ENCODE peak calls at places on chromosomes 12 and 14, in ten cellular contexts. T is NCI-H1092; M is tibial artery; J is right atrium auricular region; S is HuH-7; V is AG08396; B is stimulated activated CD8-positive, alpha-beta memory T cell treated with anti-CD3 and anti-CD28 coated beads, Interleukin-4, amount 100 ng/mL, for 24 hours; U is esophagus squamous epithelium; D is CD4-positive, CD25-positive, alpha-beta regulatory T cell; E is occipital lobe. X is an unnamed sample.

GRCh38 chr12:108193922-108194321 is 64.8 kb downstream of the WSCD2 start:
- DNase-seq in J (no peak), E (no peak), T (no peak), M (no peak), D (peak; percentile 26), U (no peak), V (peak; percentile 41), B (no peak), S (peak; percentile 60), X (peak; percentile 36)

GRCh38 chr14:67539116-67539515 is 6.0 kb downstream of the PLEKHH1 start:
- DNase-seq in B (no peak), E (peak; percentile 47), S (no peak), U (no peak), T (no peak), M (no peak), J (no peak), D (no peak), V (no peak), X (no peak)

GRCh38 chr14:36976571-36977023 is 195.8 kb downstream of the SLC25A21 start:
- DNase-seq in J (no peak), V (no peak), B (no peak), S (no peak), E (no peak), T (no peak), M (no peak), U (no peak), D (no peak), X (no peak)

GRCh38 chr14:105013150-105013787 is 7.6 kb downstream of the CDCA4 start:
- DNase-seq in V (peak; percentile 51), E (no peak), M (no peak), J (no peak), U (no peak), S (no peak), D (no peak), T (no peak), B (no peak), X (no peak)

GRCh38 chr12:123602651-123603195 is 824 bp downstream of the DDX55 start:
- DNase-seq in S (no peak), J (no peak), M (no peak), T (no peak), E (no peak), U (no peak), B (no peak), D (peak; percentile 44), V (no peak), X (no peak)

GRCh38 chr14:93410021-93410420 is 20.7 kb upstream of the UNC79 start:
- DNase-seq in S (no peak), D (no peak), U (no peak), J (no peak), E (no peak), V (no peak), B (no peak), T (no peak), M (no peak), X (no peak)

GRCh38 chr12:108833355-108833733 is 24.0 kb downstream of the SSH1 start:
- DNase-seq in D (no peak), T (no peak), U (no peak), B (no peak), S (no peak), M (no peak), E (no peak), J (peak; percentile 85), V (peak; percentile 74), X (no peak)

GRCh38 chr14:64692597-64693350 is 11.4 kb upstream of the PLEKHG3 start:
- DNase-seq in D (no peak), V (no peak), B (no peak), U (no peak), M (no peak), S (no peak), T (no peak), J (no peak), E (no peak), X (no peak)

GRCh38 chr14:50830932-50831703 is at the start of gene NIN:
- DNase-seq in B (peak; percentile 62), T (peak; percentile 75), J (peak; percentile 60), D (peak; percentile 84), V (peak; percentile 93), E (peak; percentile 69), U (peak; percentile 24), S (peak; percentile 56), M (peak; percentile 77), X (peak; percentile 73)

GRCh38 chr14:72638021-72638420 is 255.9 kb downstream of the DPF3 start:
- DNase-seq in U (no peak), M (no peak), E (no peak), B (no peak), T (no peak), S (no peak), V (peak; percentile 72), J (no peak), D (no peak), X (no peak)

GRCh38 chr14:31180299-31181051 is 27.1 kb downstream of the HECTD1 start:
- DNase-seq in S (no peak), J (no peak), M (no peak), E (no peak), V (no peak), T (no peak), B (no peak), U (no peak), D (no peak), X (no peak)

GRCh38 chr12:51087818-51088217 is 4.4 kb upstream of the CSRNP2 start:
- DNase-seq in E (no peak), V (no peak), T (no peak), U (no peak), J (no peak), M (no peak), S (no peak), B (no peak), D (peak; percentile 55), X (no peak)

GRCh38 chr12:93387780-93388179 is 10.1 kb downstream of the NUDT4 start:
- DNase-seq in S (no peak), M (no peak), E (no peak), J (no peak), B (peak; percentile 38), T (no peak), V (peak; percentile 58), U (no peak), D (no peak), X (no peak)

GRCh38 chr12:112349440-112349839 is 32.8 kb downstream of the HECTD4 start:
- DNase-seq in D (no peak), B (no peak), J (no peak), V (no peak), U (no peak), T (peak; percentile 43), E (no peak), M (no peak), S (no peak), X (no peak)

GRCh38 chr14:24408764-24409163 is 10.0 kb downstream of the NYNRIN start:
- DNase-seq in S (no peak), J (no peak), U (no peak), E (no peak), D (no peak), T (peak; percentile 52), B (no peak), M (no peak), V (no peak), X (no peak)

GRCh38 chr12:12533238-12533829 is 29.3 kb downstream of the DUSP16 start:
- DNase-seq in V (no peak), E (no peak), T (peak; percentile 32), S (peak; percentile 32), U (no peak), J (no peak), D (no peak), B (no peak), M (no peak), X (peak; percentile 59)

GRCh38 chr12:54631551-54631950 is 3.1 kb downstream of the LACRT start:
- DNase-seq in E (no peak), D (no peak), M (no peak), J (no peak), U (no peak), V (no peak), B (no peak), S (no peak), T (no peak), X (no peak)

GRCh38 chr14:50828738-50829471 is 2.1 kb downstream of the NIN start:
- DNase-seq in J (no peak), V (no peak), B (no peak), E (no peak), M (no peak), U (no peak), D (no peak), T (no peak), S (no peak), X (no peak)

GRCh38 chr14:104226421-104227385 is 88.3 kb downstream of the KIF26A start:
- DNase-seq in U (no peak), S (no peak), J (no peak), T (no peak), M (no peak), B (no peak), D (peak; percentile 39), V (no peak), E (no peak), X (no peak)

GRCh38 chr12:72141381-72141780 is 130.8 kb upstream of the TRHDE start:
- DNase-seq in D (peak; percentile 0), V (no peak), T (no peak), J (no peak), E (no peak), M (no peak), B (no peak), U (no peak), S (peak; percentile 23), X (no peak)